ENCODE peak calls at places on chromosome 17, in six cellular contexts. N is PC-9; Y is OCI-LY7; U is CD4-positive, alpha-beta T cell; P is psoas muscle; R is brain microvascular endothelial cell. A is an unnamed sample.

GRCh38 chr17:9120471-9120870 is 99.2 kb downstream of the NTN1 start:
- DNase-seq in N (no peak), Y (no peak), U (no peak), P (no peak), R (no peak), A (no peak)

GRCh38 chr17:54945671-54946070 is 22.8 kb downstream of the COX11 start:
- DNase-seq in N (no peak), Y (no peak), U (no peak), P (no peak), R (no peak), A (no peak)

GRCh38 chr17:19738757-19739156 is 9.3 kb downstream of the ALDH3A1 start:
- DNase-seq in N (no peak), Y (no peak), U (no peak), P (no peak), R (no peak), A (no peak)

GRCh38 chr17:8225813-8226535 is 15.6 kb upstream of the AURKB start:
- DNase-seq in N (no peak), Y (peak), U (peak), P (no peak), R (peak), A (peak)

GRCh38 chr17:33014751-33015150 is 23.1 kb downstream of the SPACA3 start:
- DNase-seq in N (no peak), Y (no peak), U (no peak), P (no peak), R (no peak), A (no peak)

GRCh38 chr17:82053556-82054263 is 2.0 kb downstream of the GPS1 start:
- DNase-seq in N (no peak), Y (no peak), U (no peak), P (peak), R (no peak), A (no peak)

GRCh38 chr17:50618941-50619340 is 15.7 kb upstream of the ABCC3 start:
- DNase-seq in N (no peak), Y (no peak), U (no peak), P (no peak), R (no peak), A (no peak)

GRCh38 chr17:68908045-68908444 is 47.1 kb downstream of the ABCA8 start:
- DNase-seq in N (no peak), Y (no peak), U (no peak), P (no peak), R (no peak), A (no peak)

GRCh38 chr17:19386974-19387920 is at the start of gene MFAP4:
- DNase-seq in N (no peak), Y (no peak), U (no peak), P (peak), R (peak), A (no peak)

GRCh38 chr17:66755101-66755943 is 79.6 kb upstream of the CACNG5 start:
- DNase-seq in N (no peak), Y (no peak), U (no peak), P (no peak), R (no peak), A (no peak)

GRCh38 chr17:12673788-12674187 is 8.1 kb downstream of the MYOCD start:
- DNase-seq in N (no peak), Y (no peak), U (no peak), P (no peak), R (no peak), A (no peak)

DNA sequence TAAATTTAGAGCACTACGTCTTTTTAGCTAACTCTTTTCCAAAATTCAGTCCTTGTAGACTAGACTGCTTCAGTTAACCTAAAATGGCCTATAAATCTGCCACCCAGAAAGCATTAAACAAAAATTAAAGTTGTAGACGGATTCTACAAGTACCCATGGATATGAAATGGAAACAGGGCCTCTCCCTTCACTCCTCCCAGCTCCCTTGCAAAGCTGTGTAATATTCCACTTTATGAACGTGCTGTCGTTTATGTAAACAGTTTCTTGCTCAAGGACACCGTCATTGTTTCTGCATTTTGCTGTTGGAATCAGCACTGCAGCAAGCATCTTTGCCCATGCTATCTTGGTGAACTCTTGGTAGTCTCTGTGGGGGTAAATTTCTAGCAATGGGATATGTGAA is 5.1 kb downstream of the MED9 start:
- DNase-seq in N (no peak), Y (no peak), U (no peak), P (no peak), R (no peak), A (no peak)
- H3K27ac ChIP-seq in N (no peak), Y (no peak), U (no peak), P (no peak), R (no peak), A (no peak)

GRCh38 chr17:2400877-2401425 is at the start of gene MNT:
- DNase-seq in N (peak), Y (peak), U (peak), P (peak), R (peak), A (peak)
- TF ChIP-seq CTCF in N (no peak), Y (no peak), U (no peak), P (no peak), R (no peak), A (peak)

DNA sequence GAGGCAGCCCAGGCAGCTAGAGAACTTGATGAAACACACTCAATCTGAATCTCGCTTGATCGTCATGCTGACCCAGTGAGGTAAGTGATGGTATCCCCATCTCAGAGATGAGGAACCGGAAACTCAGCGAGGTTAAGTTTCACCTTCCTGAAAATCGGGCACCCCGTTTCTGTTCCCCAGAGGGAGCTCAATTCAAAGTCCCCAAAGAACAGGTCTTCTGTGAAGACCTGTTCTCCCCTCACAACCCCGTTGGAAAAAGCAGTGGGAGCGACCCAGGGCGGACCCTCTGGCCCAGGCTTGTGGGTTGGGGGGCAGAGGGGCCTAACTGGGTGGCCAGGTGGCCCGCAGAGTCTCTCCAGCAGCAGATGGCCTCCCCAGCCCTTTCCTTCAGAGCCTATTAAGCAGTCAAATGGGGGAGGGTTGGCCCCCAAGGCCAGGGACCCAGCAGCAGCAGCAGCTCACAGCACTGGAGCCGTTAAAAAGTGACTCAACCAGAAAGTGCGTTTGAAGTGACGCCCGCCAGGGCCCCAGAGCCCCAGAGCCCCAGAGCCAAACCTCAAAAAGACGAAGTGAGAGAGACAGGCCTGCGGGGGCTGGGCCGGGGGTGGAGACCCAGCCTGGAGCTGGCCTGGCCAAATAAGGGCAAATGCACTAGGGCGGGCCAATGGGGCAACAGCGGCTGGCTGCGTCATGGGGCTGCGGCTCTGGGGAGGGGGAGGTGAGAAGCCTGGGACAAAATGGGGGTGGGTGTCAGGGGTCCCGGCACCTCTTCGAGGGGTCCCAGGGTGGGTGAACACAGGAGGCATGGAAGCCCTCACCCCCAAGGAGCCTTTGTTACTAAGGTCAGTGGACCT is 9.2 kb upstream of the TSPOAP1 start:
- DNase-seq in N (no peak), Y (peak), U (peak), P (peak), R (peak), A (peak)
- H3K27ac ChIP-seq in N (no peak), Y (peak), U (peak), P (peak), R (peak), A (peak)

GRCh38 chr17:45971698-45972141 is 27.3 kb upstream of the STH start:
- DNase-seq in N (no peak), Y (no peak), U (no peak), P (peak), R (no peak), A (no peak)
- TF ChIP-seq CTCF in N (no peak), Y (peak), U (no peak), P (no peak), R (peak), A (no peak)

GRCh38 chr17:64115871-64116534 is 13.9 kb downstream of the ERN1 start:
- DNase-seq in N (peak), Y (no peak), U (no peak), P (no peak), R (peak), A (no peak)

GRCh38 chr17:64123114-64123513 is 6.8 kb downstream of the ERN1 start:
- DNase-seq in N (no peak), Y (no peak), U (no peak), P (no peak), R (no peak), A (no peak)

GRCh38 chr17:64115043-64115698 is 14.8 kb downstream of the ERN1 start:
- DNase-seq in N (peak), Y (no peak), U (no peak), P (no peak), R (no peak), A (no peak)

GRCh38 chr17:64120159-64120558 is 9.8 kb downstream of the ERN1 start:
- DNase-seq in N (no peak), Y (no peak), U (no peak), P (no peak), R (no peak), A (no peak)

GRCh38 chr17:64118452-64118979 is 11.4 kb downstream of the ERN1 start:
- DNase-seq in N (no peak), Y (no peak), U (no peak), P (peak), R (no peak), A (peak)
- H3K27ac ChIP-seq in N (peak), Y (no peak), U (no peak), P (peak), R (no peak), A (peak)

GRCh38 chr17:58631523-58632323 is 60.1 kb downstream of the TEX14 start:
- DNase-seq in N (peak), Y (peak), U (peak), P (peak), R (peak), A (peak)
- TF ChIP-seq CTCF in N (peak), Y (peak), U (no peak), P (peak), R (no peak), A (no peak)

GRCh38 chr17:60325730-60326524 is 66.0 kb downstream of the USP32 start:
- DNase-seq in N (no peak), Y (no peak), U (no peak), P (no peak), R (no peak), A (peak)

GRCh38 chr17:60323754-60324153 is 68.2 kb downstream of the USP32 start:
- DNase-seq in N (no peak), Y (no peak), U (no peak), P (no peak), R (no peak), A (no peak)

GRCh38 chr17:60318830-60319229 is 73.1 kb downstream of the USP32 start:
- DNase-seq in N (no peak), Y (no peak), U (no peak), P (no peak), R (no peak), A (no peak)

GRCh38 chr17:60322056-60322387 is 69.9 kb downstream of the USP32 start:
- DNase-seq in N (no peak), Y (no peak), U (no peak), P (no peak), R (no peak), A (no peak)

DNA sequence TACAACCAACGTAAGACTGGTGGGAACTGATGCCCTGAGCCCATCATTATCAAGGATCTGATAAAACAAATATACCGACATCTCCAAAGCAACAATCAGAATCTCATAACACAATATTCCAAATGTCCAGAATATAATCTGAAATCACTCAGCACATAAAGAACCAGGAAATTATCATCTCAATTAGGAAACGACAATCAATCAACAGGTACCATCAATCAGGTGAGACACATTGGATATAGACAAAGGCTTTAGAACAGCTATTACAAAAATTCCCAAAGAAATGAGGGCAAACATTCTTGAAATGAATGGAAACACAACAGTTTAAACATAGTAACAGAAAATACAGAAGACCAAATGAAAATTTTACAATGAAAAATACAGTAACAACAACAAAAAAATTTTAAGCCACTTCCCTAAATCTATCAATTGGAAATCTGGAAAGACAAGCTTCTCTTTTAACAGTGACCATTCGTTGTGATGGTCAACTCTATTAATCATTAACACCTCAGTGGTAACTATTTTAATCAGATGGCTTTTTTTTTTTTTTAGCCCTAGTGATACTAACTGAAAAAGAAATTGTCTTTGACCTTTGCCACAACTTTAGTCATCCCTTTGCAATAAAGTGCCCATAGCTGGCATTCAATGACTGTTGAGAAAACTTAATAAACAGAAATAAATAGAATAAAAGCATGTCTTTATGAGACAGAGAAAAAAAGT is 70.4 kb downstream of the USP32 start:
- DNase-seq in N (no peak), Y (no peak), U (no peak), P (no peak), R (no peak), A (no peak)
- H3K27ac ChIP-seq in N (no peak), Y (no peak), U (no peak), P (no peak), R (no peak), A (no peak)